ENCODE peak calls at places on chromosomes 7 and 10, in ten cellular contexts. U, E, Z, K, G, D, Y, N, W and B are unnamed samples.

GRCh38 chr7:14698239-14698638 is 204.3 kb downstream of the DGKB start:
- DNase-seq in U (no peak), E (no peak), Z (no peak), K (no peak), G (peak), D (peak), Y (no peak), N (no peak), W (peak), B (no peak)

GRCh38 chr7:34823650-34824258 is 165.7 kb downstream of the NPSR1 start:
- DNase-seq in U (peak), E (no peak), Z (peak), K (peak), G (peak), D (peak), Y (peak), N (peak), W (peak), B (peak)

GRCh38 chr10:31819393-31819820 is 109.2 kb downstream of the ARHGAP12 start:
- DNase-seq in U (no peak), E (no peak), Z (no peak), K (no peak), G (peak), D (no peak), Y (peak), N (no peak), W (peak), B (peak)

GRCh38 chr7:21426958-21427860 is 674 bp upstream of the SP4 start:
- DNase-seq in U (peak), E (peak), Z (peak), K (peak), G (peak), D (peak), Y (peak), N (peak), W (peak), B (peak)

GRCh38 chr7:37289781-37290180 is 158.9 kb downstream of the ELMO1 start:
- DNase-seq in U (no peak), E (no peak), Z (no peak), K (no peak), G (no peak), D (no peak), Y (no peak), N (no peak), W (no peak), B (no peak)

GRCh38 chr7:2952316-2952715 is 91.4 kb downstream of the CARD11 start:
- DNase-seq in U (no peak), E (no peak), Z (no peak), K (no peak), G (no peak), D (no peak), Y (no peak), N (no peak), W (no peak), B (no peak)

GRCh38 chr10:111295788-111296187 is 219.0 kb downstream of the ADRA2A start:
- DNase-seq in U (no peak), E (no peak), Z (no peak), K (no peak), G (peak), D (no peak), Y (no peak), N (no peak), W (peak), B (no peak)

GRCh38 chr10:88440541-88440940 is 142.6 kb downstream of the RNLS start:
- DNase-seq in U (no peak), E (no peak), Z (no peak), K (no peak), G (no peak), D (no peak), Y (no peak), N (no peak), W (no peak), B (no peak)

GRCh38 chr10:52483587-52483986 is 169.5 kb downstream of the DKK1 start:
- DNase-seq in U (peak), E (no peak), Z (no peak), K (no peak), G (no peak), D (no peak), Y (no peak), N (no peak), W (no peak), B (no peak)

GRCh38 chr7:74343281-74344127 is 54.3 kb downstream of the CLIP2 start:
- DNase-seq in U (no peak), E (no peak), Z (no peak), K (no peak), G (peak), D (no peak), Y (peak), N (no peak), W (peak), B (no peak)

GRCh38 chr10:43130756-43131155 is 7.5 kb upstream of the CSGALNACT2 start:
- DNase-seq in U (no peak), E (no peak), Z (no peak), K (peak), G (peak), D (no peak), Y (no peak), N (no peak), W (no peak), B (no peak)

GRCh38 chr7:47449810-47450586 is 131.9 kb downstream of the TNS3 start:
- DNase-seq in U (no peak), E (no peak), Z (no peak), K (no peak), G (peak), D (no peak), Y (peak), N (no peak), W (peak), B (peak)

GRCh38 chr7:76343294-76343930 is 15.4 kb downstream of the YWHAG start:
- DNase-seq in U (no peak), E (no peak), Z (no peak), K (no peak), G (no peak), D (no peak), Y (no peak), N (no peak), W (no peak), B (no peak)

GRCh38 chr7:123004931-123005330 is 9.4 kb upstream of the TAS2R16 start:
- DNase-seq in U (no peak), E (no peak), Z (no peak), K (no peak), G (no peak), D (no peak), Y (no peak), N (no peak), W (no peak), B (no peak)

GRCh38 chr10:91953600-91954140 is 30.1 kb downstream of the BTAF1 start:
- DNase-seq in U (no peak), E (no peak), Z (no peak), K (no peak), G (no peak), D (no peak), Y (no peak), N (no peak), W (no peak), B (no peak)

GRCh38 chr10:98587156-98587555 is 140.4 kb upstream of the HPS1 start:
- DNase-seq in U (peak), E (no peak), Z (no peak), K (no peak), G (no peak), D (no peak), Y (no peak), N (no peak), W (no peak), B (no peak)